ENCODE peak calls at places on chromosome 7, in five cellular contexts. U is small intestine, Z is lower lobe of right lung, J is A549, V is IMR-90. Y is an unnamed sample. For H3K4me1, the result is how much of the 10 kb centered on the place peaks cover.

GRCh38 chr7:46363688-46364087 is 442.6 kb upstream of the IGFBP3 start:
- DNase-seq in U (peak), Z (no peak), J (no peak), V (no peak), Y (no peak)

GRCh38 chr7:135317676-135318326 is 84.2 kb downstream of the STRA8 start:
- DNase-seq in U (peak), Z (no peak), J (no peak), V (no peak), Y (no peak)

GRCh38 chr7:73738220-73738611 is 386 bp downstream of the ABHD11 start:
- DNase-seq in U (peak), Z (peak), J (peak), V (peak), Y (peak)

GRCh38 chr7:170551-171363 is 21.6 kb upstream of the FAM20C start:
- DNase-seq in U (no peak), Z (no peak), J (no peak), V (no peak), Y (no peak)

GRCh38 chr7:135879238-135879637 is 97.9 kb downstream of the MTPN start:
- DNase-seq in U (no peak), Z (no peak), J (no peak), V (peak), Y (no peak)

GRCh38 chr7:93751421-93751820 is 139.1 kb downstream of the TFPI2 start:
- DNase-seq in U (no peak), Z (no peak), J (no peak), V (no peak), Y (no peak)

GRCh38 chr7:44561962-44562621 is 11.6 kb downstream of the DDX56 start:
- DNase-seq in U (peak), Z (no peak), J (peak), V (peak), Y (no peak)

GRCh38 chr7:98569606-98570337 is 47.3 kb upstream of the NPTX2 start:
- DNase-seq in U (no peak), Z (no peak), J (no peak), V (no peak), Y (no peak)

GRCh38 chr7:74365320-74366022 is 76.3 kb downstream of the CLIP2 start:
- DNase-seq in U (peak), Z (no peak), J (peak), V (peak), Y (no peak)

GRCh38 chr7:67937717-67938191 is 941.1 kb downstream of the TYW1 start:
- DNase-seq in U (no peak), Z (peak), J (peak), V (peak), Y (no peak)

GRCh38 chr7:47954231-47954911 is 6.1 kb upstream of the PKD1L1 start:
- DNase-seq in U (no peak), Z (no peak), J (no peak), V (peak), Y (no peak)

GRCh38 chr7:157339777-157340677 is 3.2 kb downstream of the DNAJB6 start:
- DNase-seq in U (peak), Z (peak), J (peak), V (peak), Y (peak)

GRCh38 chr7:77258014-77258413 is 58.4 kb upstream of the FGL2 start:
- DNase-seq in U (no peak), Z (no peak), J (no peak), V (peak), Y (no peak)

GRCh38 chr7:18019562-18019961 is 8.1 kb downstream of the PRPS1L1 start:
- DNase-seq in U (peak), Z (no peak), J (peak), V (peak), Y (no peak)

GRCh38 chr7:37408885-37409248 is 39.8 kb downstream of the ELMO1 start:
- DNase-seq in U (no peak), Z (no peak), J (no peak), V (no peak), Y (peak)

GRCh38 chr7:2635148-2635668 is 3.4 kb downstream of the TTYH3 start:
- DNase-seq in U (no peak), Z (no peak), J (no peak), V (no peak), Y (no peak)

GRCh38 chr7:2109936-2110585 is 122.7 kb downstream of the MAD1L1 start:
- DNase-seq in U (peak), Z (no peak), J (peak), V (peak), Y (no peak)

GRCh38 chr7:87380905-87381304 is 35.4 kb downstream of the CROT start:
- DNase-seq in U (no peak), Z (no peak), J (no peak), V (no peak), Y (no peak)

GRCh38 chr7:11607676-11608075 is 224.3 kb downstream of the THSD7A start:
- DNase-seq in U (no peak), Z (no peak), J (no peak), V (no peak), Y (no peak)

GRCh38 chr7:53191836-53192443 is 156.5 kb downstream of the POM121L12 start:
- DNase-seq in U (no peak), Z (no peak), J (no peak), V (no peak), Y (no peak)

GRCh38 chr7:116671681-116672595 is at the start of gene MET:
- DNase-seq in U (peak), Z (peak), J (peak), V (peak), Y (no peak)

GRCh38 chr7:136869991-136870798 is 1.7 kb downstream of the CHRM2 start:
- DNase-seq in U (no peak), Z (peak), J (no peak), V (peak), Y (no peak)

GRCh38 chr7:26413007-26413691 is 121.5 kb downstream of the SNX10 start:
- DNase-seq in U (no peak), Z (no peak), J (no peak), V (no peak), Y (no peak)

GRCh38 chr7:134514663-134515062 is 12.7 kb upstream of the AKR1B10 start:
- DNase-seq in U (peak), Z (no peak), J (peak), V (peak), Y (peak)

GRCh38 chr7:16498122-16498521 is 28.5 kb upstream of the LRRC72 start:
- DNase-seq in U (no peak), Z (no peak), J (no peak), V (no peak), Y (no peak)

GRCh38 chr7:156773966-156774365 is 119.0 kb downstream of the LMBR1 start:
- DNase-seq in U (no peak), Z (no peak), J (no peak), V (peak), Y (no peak)

GRCh38 chr7:23299770-23300300 is 696 bp downstream of the MALSU1 start:
- DNase-seq in U (peak), Z (no peak), J (peak), V (peak), Y (no peak)

GRCh38 chr7:130420943-130421578 is 19.8 kb downstream of the CEP41 start:
- DNase-seq in U (no peak), Z (no peak), J (no peak), V (peak), Y (no peak)

GRCh38 chr7:20959281-20959680 is 172.6 kb upstream of the SP8 start:
- DNase-seq in U (no peak), Z (no peak), J (no peak), V (no peak), Y (no peak)

GRCh38 chr7:112225006-112225405 is 18.5 kb downstream of the ZNF277 start:
- DNase-seq in U (no peak), Z (no peak), J (no peak), V (no peak), Y (no peak)

GRCh38 chr7:11427686-11428273 is 404.2 kb downstream of the THSD7A start:
- DNase-seq in U (peak), Z (no peak), J (peak), V (peak), Y (peak)

GRCh38 chr7:105256621-105257283 is 132.0 kb downstream of the SRPK2 start:
- DNase-seq in U (no peak), Z (no peak), J (no peak), V (no peak), Y (no peak)
- H3K27ac ChIP-seq in U (no peak), Z (no peak), J (no peak), V (no peak), Y (no peak)

DNA sequence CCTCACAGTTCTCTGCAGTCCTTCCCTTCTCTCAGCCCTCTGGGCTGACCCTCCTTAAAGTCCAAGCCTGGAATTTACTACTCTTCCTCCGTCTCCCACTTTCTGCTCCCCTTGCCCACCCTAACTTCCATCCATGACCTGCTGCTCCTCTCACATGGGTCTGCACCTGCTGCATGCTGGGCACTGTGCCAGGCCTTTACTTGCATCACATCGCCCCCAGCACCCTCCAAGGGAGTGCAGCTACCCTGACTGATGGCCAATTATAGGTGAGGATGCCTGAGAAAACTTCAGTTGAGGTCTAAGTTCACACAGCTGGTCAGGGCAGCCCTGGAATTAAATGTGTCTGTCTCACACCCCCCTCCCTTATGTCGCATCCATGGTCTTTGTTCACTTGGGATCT is 53.6 kb upstream of the ZPBP start:
- DNase-seq in U (no peak), Z (no peak), J (no peak), V (no peak), Y (no peak)
- H3K4me3 ChIP-seq in U (no peak), Z (no peak), J (no peak), V (no peak), Y (no peak)

GRCh38 chr7:42226354-42226941 is 10.6 kb downstream of the GLI3 start:
- DNase-seq in U (no peak), Z (no peak), J (no peak), V (no peak), Y (no peak)

GRCh38 chr7:42224391-42225003 is 12.5 kb downstream of the GLI3 start:
- DNase-seq in U (no peak), Z (no peak), J (no peak), V (no peak), Y (no peak)

GRCh38 chr7:42227523-42227922 is 9.5 kb downstream of the GLI3 start:
- DNase-seq in U (peak), Z (no peak), J (no peak), V (no peak), Y (peak)

GRCh38 chr7:42231043-42231442 is 6.0 kb downstream of the GLI3 start:
- DNase-seq in U (no peak), Z (no peak), J (no peak), V (no peak), Y (no peak)

DNA sequence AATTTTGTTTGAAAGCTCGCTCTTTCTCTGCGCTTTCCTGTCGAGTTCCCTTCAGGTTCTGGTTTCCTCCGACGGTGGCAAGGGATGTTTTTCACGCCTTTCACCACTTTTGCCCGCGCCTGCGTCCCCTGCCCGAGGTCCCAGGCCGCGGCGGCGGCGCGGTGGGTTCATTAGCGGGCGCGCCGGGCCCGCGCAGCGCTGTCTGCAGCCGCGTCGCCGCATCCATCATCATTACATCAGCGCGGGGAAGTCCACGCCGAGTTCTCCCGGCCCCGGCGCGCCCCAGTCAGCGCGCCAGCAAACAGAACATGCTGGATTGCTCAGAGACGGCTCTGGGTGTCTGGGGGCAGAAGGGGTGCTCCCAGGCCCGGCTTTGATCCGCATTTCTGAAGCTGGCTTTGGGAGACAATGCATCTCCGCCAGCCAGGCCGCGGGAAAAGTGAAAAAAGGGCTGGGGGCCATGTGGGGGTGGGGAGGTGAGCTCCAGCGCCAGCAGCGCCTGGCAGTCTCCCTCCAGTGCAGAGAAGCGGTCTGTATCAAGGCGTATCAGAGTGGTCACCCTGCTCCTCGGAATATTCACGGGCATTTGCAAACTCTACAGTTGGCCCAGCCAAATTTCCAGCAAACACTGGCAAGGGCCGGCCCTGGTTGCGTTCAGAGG is 8.9 kb downstream of the GLI3 start:
- DNase-seq in U (no peak), Z (no peak), J (no peak), V (peak), Y (no peak)
- H3K4me1 ChIP-seq in U (under half), Z (under half), J (under half), V (under half), Y (under half)

GRCh38 chr7:150957119-150958020 is 20.8 kb downstream of the KCNH2 start:
- DNase-seq in U (no peak), Z (no peak), J (no peak), V (no peak), Y (no peak)

GRCh38 chr7:150959739-150960734 is 18.1 kb downstream of the KCNH2 start:
- DNase-seq in U (no peak), Z (no peak), J (no peak), V (no peak), Y (no peak)

GRCh38 chr7:150958603-150959002 is 19.5 kb downstream of the KCNH2 start:
- DNase-seq in U (no peak), Z (no peak), J (no peak), V (no peak), Y (no peak)

GRCh38 chr7:150956395-150957118 is 21.6 kb downstream of the KCNH2 start:
- DNase-seq in U (no peak), Z (no peak), J (no peak), V (no peak), Y (no peak)

GRCh38 chr7:150958071-150958552 is 20.0 kb downstream of the KCNH2 start:
- DNase-seq in U (no peak), Z (no peak), J (no peak), V (no peak), Y (no peak)
- H3K27ac ChIP-seq in U (no peak), Z (no peak), J (no peak), V (no peak), Y (no peak)

DNA sequence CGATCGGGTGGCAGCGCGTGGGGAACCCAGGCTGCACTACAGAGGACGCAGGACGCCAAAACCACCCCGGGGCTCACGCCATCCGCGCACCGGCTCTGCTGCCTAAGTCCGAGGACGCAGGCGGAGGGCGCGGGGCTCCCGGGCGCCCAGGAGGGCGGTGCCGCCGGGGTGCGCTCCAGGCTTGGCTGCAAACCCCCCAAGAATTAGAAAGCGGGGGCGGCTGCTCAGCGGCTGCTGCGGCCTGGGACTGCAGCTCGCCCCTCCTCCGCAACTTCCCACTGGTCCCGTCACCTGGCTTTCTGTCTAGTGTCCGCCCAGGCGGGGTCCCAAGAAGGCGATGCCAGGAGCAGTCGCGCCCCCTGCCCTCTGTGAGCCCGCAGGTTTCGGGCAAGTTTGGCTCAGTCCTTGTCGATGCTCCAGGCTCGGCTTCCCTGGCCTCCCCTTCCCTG is 1.7 kb upstream of the POU6F2 start:
- DNase-seq in U (no peak), Z (peak), J (no peak), V (no peak), Y (no peak)
- H3K4me3 ChIP-seq in U (no peak), Z (peak), J (no peak), V (no peak), Y (no peak)

GRCh38 chr7:129389829-129390228 is 44.4 kb upstream of the STRIP2 start:
- DNase-seq in U (no peak), Z (no peak), J (no peak), V (no peak), Y (no peak)

GRCh38 chr7:129390314-129390713 is 43.9 kb upstream of the STRIP2 start:
- DNase-seq in U (no peak), Z (no peak), J (no peak), V (no peak), Y (no peak)

GRCh38 chr7:129394101-129394500 is 40.1 kb upstream of the STRIP2 start:
- DNase-seq in U (peak), Z (no peak), J (no peak), V (no peak), Y (no peak)

GRCh38 chr7:129393255-129393654 is 41.0 kb upstream of the STRIP2 start:
- DNase-seq in U (no peak), Z (no peak), J (no peak), V (no peak), Y (no peak)

GRCh38 chr7:129391546-129392211 is 42.6 kb upstream of the STRIP2 start:
- DNase-seq in U (no peak), Z (no peak), J (no peak), V (no peak), Y (no peak)
- H3K4me1 ChIP-seq in U (under half), Z (under half), J (under half), V (under half), Y (under half)

GRCh38 chr7:50531928-50532327 is 33.3 kb downstream of the DDC start:
- DNase-seq in U (no peak), Z (no peak), J (no peak), V (peak), Y (no peak)
- H3K27ac ChIP-seq in U (no peak), Z (no peak), J (peak), V (no peak), Y (no peak)

DNA sequence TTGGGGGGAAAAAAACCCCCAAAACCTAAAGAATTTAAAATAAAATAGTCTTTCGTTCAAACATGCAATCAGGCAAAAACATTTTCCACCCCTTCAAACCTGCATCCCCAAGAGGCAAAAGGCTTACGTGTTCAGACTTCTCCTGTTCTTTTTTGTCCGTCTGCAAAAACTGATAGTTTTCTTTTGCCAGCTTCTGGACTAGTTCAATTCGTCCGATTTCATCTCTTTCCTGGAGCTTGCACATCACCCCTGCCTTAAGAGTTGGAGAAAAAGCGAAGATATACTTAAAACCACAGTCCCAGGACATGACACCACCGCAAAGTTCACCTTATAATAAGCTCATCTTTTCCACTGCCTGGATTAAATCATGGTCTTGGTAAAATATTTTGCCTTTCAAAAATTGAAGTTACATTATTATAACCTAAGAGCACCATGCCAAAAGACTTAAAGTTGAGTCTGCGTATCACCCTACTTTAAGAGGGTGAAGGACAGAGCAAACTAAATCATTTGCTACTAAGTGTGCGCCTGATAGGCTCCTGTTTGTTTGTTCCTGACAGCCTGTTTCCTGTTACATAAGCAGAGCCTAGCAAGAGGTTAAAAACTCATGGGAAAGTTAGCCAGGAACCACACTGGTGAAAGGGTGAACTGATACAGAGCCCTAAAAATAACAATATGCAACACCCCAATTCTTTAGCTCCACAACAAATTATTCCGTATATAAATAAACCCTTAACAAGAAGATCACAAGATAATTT is 137.0 kb downstream of the RAPGEF5 start:
- DNase-seq in U (no peak), Z (no peak), J (no peak), V (no peak), Y (no peak)
- H3K4me3 ChIP-seq in U (no peak), Z (peak), J (no peak), V (no peak), Y (no peak)

DNA sequence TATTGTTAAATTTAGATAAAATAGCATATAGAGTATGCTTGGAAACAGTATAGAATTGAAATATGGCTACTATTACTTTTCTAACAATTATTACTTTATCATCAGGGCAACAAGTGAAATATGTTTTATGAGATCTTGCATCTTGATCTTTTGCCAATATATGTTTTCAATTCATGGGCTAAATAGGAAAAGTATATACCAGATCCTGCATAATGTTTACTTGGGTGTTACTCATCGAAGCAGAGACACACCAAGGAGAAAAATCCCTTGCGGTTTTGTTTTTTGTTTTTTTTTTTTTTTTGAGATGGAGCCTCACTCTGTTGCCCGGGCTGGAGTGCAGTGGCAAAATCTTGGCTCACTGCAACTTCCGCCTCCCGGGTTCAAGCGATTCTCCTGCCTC is 541.4 kb downstream of the SUGCT start:
- DNase-seq in U (no peak), Z (no peak), J (no peak), V (no peak), Y (no peak)
- H3K4me1 ChIP-seq in U (under half), Z (under half), J (under half), V (under half), Y (under half)

DNA sequence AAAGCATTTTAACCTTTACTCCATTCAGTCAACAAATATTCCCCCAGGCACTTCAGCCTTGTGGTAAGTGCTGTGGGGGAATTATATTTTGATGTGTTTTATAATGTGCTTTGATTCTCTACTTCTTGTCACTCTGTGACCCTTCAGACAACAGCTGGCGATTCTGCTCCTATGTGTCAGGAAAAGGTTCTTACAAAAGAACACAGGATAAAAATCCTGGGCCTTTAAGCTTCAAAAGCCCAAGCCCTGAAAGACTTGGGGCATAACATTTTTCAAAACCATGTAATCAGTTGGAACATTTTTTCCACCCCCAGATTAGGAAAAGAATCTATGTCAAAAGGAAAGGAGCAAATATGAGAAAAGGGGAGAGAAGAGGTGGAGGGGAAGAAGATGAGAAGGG is 37.8 kb upstream of the LRRC17 start:
- DNase-seq in U (no peak), Z (no peak), J (no peak), V (no peak), Y (no peak)
- H3K27ac ChIP-seq in U (no peak), Z (no peak), J (peak), V (peak), Y (no peak)

Y was measured in CD4-positive, CD25-positive, alpha-beta regulatory T cell.